ENCODE peak calls at places on chromosome 18, in six cellular contexts. W is K562, D is HEK293T, J is A549, C is IMR-90, I is HepG2. U is an unnamed sample.

GRCh38 chr18:3093624-3094354 is 80.8 kb upstream of the LPIN2 start:
- DNase-seq in C (no peak), W (no peak), J (no peak), I (no peak), D (no peak), U (no peak)

GRCh38 chr18:59343916-59344315 is 15.1 kb downstream of the LMAN1 start:
- DNase-seq in I (no peak), D (no peak), W (no peak), J (no peak), C (no peak), U (no peak)

GRCh38 chr18:56235061-56235772 is 403.2 kb downstream of the TXNL1 start:
- DNase-seq in D (no peak), I (no peak), C (no peak), J (no peak), W (no peak), U (no peak)

GRCh38 chr18:25299426-25299825 is 52.5 kb downstream of the ZNF521 start:
- DNase-seq in I (no peak), J (no peak), W (no peak), D (no peak), C (peak; percentile 86), U (no peak)

GRCh38 chr18:77208969-77209368 is 40.7 kb upstream of the GALR1 start:
- DNase-seq in D (no peak), C (peak; percentile 65), J (no peak), I (no peak), W (no peak), U (peak; percentile 34)

GRCh38 chr18:58861353-58861752 is 3.3 kb upstream of the ZNF532 start:
- DNase-seq in D (no peak), I (no peak), W (no peak), C (no peak), J (no peak), U (no peak)

GRCh38 chr18:26228562-26229260 is 2.5 kb downstream of the TAF4B start:
- DNase-seq in J (no peak), D (no peak), I (no peak), C (no peak), W (no peak), U (no peak)

GRCh38 chr18:58402951-58403702 is 225.8 kb downstream of the ALPK2 start:
- DNase-seq in J (no peak), I (peak; percentile 65), D (no peak), W (no peak), C (no peak), U (no peak)

GRCh38 chr18:59715966-59716369 is 18.7 kb upstream of the CCBE1 start:
- DNase-seq in W (no peak), C (peak; percentile 95), J (peak; percentile 70), D (no peak), I (no peak), U (no peak)

GRCh38 chr18:72375628-72376027 is 168.5 kb downstream of the CBLN2 start:
- DNase-seq in J (no peak), W (no peak), D (no peak), I (no peak), C (peak; percentile 28), U (no peak)

GRCh38 chr18:6557470-6558245 is 142.9 kb upstream of the L3MBTL4 start:
- DNase-seq in J (no peak), W (no peak), I (no peak), C (no peak), D (no peak), U (no peak)

GRCh38 chr18:67400502-67401117 is 115.9 kb downstream of the DSEL start:
- DNase-seq in I (no peak), C (peak; percentile 78), D (no peak), J (no peak), W (no peak), U (no peak)

GRCh38 chr18:60623331-60623730 is 250.8 kb upstream of the MC4R start:
- DNase-seq in W (no peak), C (no peak), I (no peak), D (no peak), J (no peak), U (no peak)

GRCh38 chr18:25646971-25647370 is 295.0 kb upstream of the ZNF521 start:
- DNase-seq in J (no peak), D (no peak), W (no peak), I (no peak), C (peak; percentile 77), U (no peak)

GRCh38 chr18:61702007-61702406 is 190.8 kb downstream of the RNF152 start:
- DNase-seq in W (no peak), C (peak; percentile 89), I (no peak), D (no peak), J (no peak), U (no peak)

GRCh38 chr18:60358516-60358915 is 14.1 kb downstream of the MC4R start:
- DNase-seq in W (no peak), C (peak; percentile 70), D (no peak), I (no peak), J (no peak), U (no peak)

GRCh38 chr18:50819027-50819726 is 639 bp downstream of the MRO start:
- DNase-seq in D (peak; percentile 17), I (peak; percentile 56), C (no peak), J (peak; percentile 19), W (no peak), U (no peak)

GRCh38 chr18:10949655-10950054 is 199.7 kb downstream of the PIEZO2 start:
- DNase-seq in C (peak; percentile 2), J (no peak), D (no peak), I (no peak), W (no peak), U (no peak)

GRCh38 chr18:33421225-33421624 is 19.3 kb downstream of the CCDC178 start:
- DNase-seq in W (no peak), C (no peak), I (no peak), D (no peak), J (no peak), U (no peak)

GRCh38 chr18:73839441-73839840 is 308.2 kb downstream of the FBXO15 start:
- DNase-seq in C (no peak), I (no peak), W (no peak), J (no peak), D (no peak), U (no peak)

GRCh38 chr18:59084286-59084779 is 55.4 kb upstream of the SEC11C start:
- DNase-seq in J (peak; percentile 80), D (peak; percentile 66), W (peak; percentile 63), I (peak; percentile 52), C (peak; percentile 76), U (no peak)

GRCh38 chr18:12492907-12493306 is 85.2 kb downstream of the PRELID3A start:
- DNase-seq in I (no peak), D (no peak), W (no peak), C (no peak), J (no peak), U (no peak)
- TF ChIP-seq BHLHE40 in I (no peak), D (no peak), W (no peak), C (no peak), J (no peak), U (no peak)

GRCh38 chr18:8868276-8868675 is 162.9 kb downstream of the MTCL1 start:
- DNase-seq in D (no peak), W (no peak), I (no peak), J (no peak), C (no peak), U (no peak)

GRCh38 chr18:8865934-8866333 is 160.6 kb downstream of the MTCL1 start:
- DNase-seq in I (no peak), W (no peak), D (no peak), J (no peak), C (no peak), U (no peak)

GRCh38 chr18:8869696-8870095 is 164.3 kb downstream of the MTCL1 start:
- DNase-seq in I (no peak), W (no peak), J (no peak), C (no peak), D (no peak), U (no peak)

GRCh38 chr18:8868779-8869415 is 163.5 kb downstream of the MTCL1 start:
- DNase-seq in D (no peak), C (no peak), J (no peak), I (no peak), W (no peak), U (no peak)

GRCh38 chr18:8866679-8867078 is 161.3 kb downstream of the MTCL1 start:
- DNase-seq in J (no peak), W (no peak), I (no peak), D (no peak), C (no peak), U (no peak)
- TF ChIP-seq BHLHE40 in J (no peak), W (no peak), I (no peak), D (no peak), C (no peak), U (no peak)

GRCh38 chr18:23879544-23879943 is 135.0 kb upstream of the TTC39C start:
- DNase-seq in W (no peak), C (no peak), I (no peak), J (no peak), D (no peak), U (no peak)

GRCh38 chr18:23876921-23877320 is 137.6 kb upstream of the TTC39C start:
- DNase-seq in W (no peak), I (no peak), J (no peak), D (no peak), C (no peak), U (no peak)

GRCh38 chr18:23877371-23877770 is 137.2 kb upstream of the TTC39C start:
- DNase-seq in J (no peak), C (no peak), W (no peak), I (no peak), D (no peak), U (no peak)

GRCh38 chr18:23879126-23879525 is 135.4 kb upstream of the TTC39C start:
- DNase-seq in C (no peak), W (no peak), D (no peak), I (no peak), J (no peak), U (no peak)

GRCh38 chr18:23878336-23878900 is 136.1 kb upstream of the TTC39C start:
- DNase-seq in D (no peak), I (no peak), J (no peak), W (no peak), C (no peak), U (no peak)
- TF ChIP-seq BHLHE40 in D (no peak), I (no peak), J (no peak), W (no peak), C (no peak), U (no peak)

GRCh38 chr18:35076556-35076955 is 35.3 kb downstream of the MAPRE2 start:
- DNase-seq in W (no peak), J (no peak), I (no peak), D (no peak), C (peak; percentile 84), U (no peak)

GRCh38 chr18:35074581-35074980 is 33.4 kb downstream of the MAPRE2 start:
- DNase-seq in J (no peak), C (no peak), D (no peak), I (no peak), W (no peak), U (no peak)

GRCh38 chr18:35075132-35075531 is 33.9 kb downstream of the MAPRE2 start:
- DNase-seq in W (no peak), C (no peak), J (no peak), I (no peak), D (no peak), U (no peak)

GRCh38 chr18:35077937-35078336 is 36.7 kb downstream of the MAPRE2 start:
- DNase-seq in C (peak; percentile 18), I (no peak), W (no peak), J (no peak), D (no peak), U (no peak)

DNA sequence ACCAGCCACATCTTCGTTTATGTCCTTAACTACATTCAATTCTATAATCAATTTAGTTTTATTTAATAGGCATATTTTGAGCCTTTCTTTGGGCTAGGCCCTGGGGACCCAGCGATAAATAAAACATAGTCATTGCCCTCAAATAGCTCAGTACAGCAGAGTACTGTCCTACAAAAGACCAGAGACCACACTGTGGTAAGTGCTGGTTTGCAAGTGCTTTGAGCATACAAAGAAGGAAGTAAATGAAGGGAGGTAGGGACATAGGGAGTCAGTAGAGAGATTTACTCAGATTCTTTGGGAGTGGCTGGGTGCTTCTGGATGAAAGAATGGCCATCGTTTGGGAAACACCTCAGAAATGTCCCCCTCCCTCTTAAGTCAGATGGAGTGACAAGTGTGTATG is 34.9 kb downstream of the MAPRE2 start:
- DNase-seq in J (no peak), W (no peak), I (no peak), D (no peak), C (no peak), U (no peak)
- TF ChIP-seq BHLHE40 in J (no peak), W (no peak), I (no peak), D (no peak), C (no peak), U (no peak)

U was measured in GM12878.